ENCODE peak calls at places on chromosome 10, in six cellular contexts. X is frontal cortex; Z is CD8-positive, alpha-beta memory T cell; T is activated CD4-positive, CD25-positive, alpha-beta regulatory T cell; M is left colon; R is activated T-cell treated with anti-CD3 and anti-CD28 coated beads for 1 hour. L is an unnamed sample.

GRCh38 chr10:101050206-101051069 is 11.4 kb upstream of the KAZALD1 start:
- DNase-seq in X (peak; percentile 62), Z (peak; percentile 82), T (peak; percentile 63), M (no peak), R (peak; percentile 78), L (peak; percentile 77)

GRCh38 chr10:131514454-131514853 is 202.9 kb upstream of the TCERG1L start:
- DNase-seq in X (peak; percentile 44), Z (no peak), T (no peak), M (no peak), R (no peak), L (no peak)

GRCh38 chr10:11424456-11425287 is 186.8 kb downstream of the USP6NL start:
- DNase-seq in X (peak; percentile 63), Z (no peak), T (no peak), M (peak; percentile 24), R (no peak), L (no peak)

GRCh38 chr10:49831352-49832040 is 69.4 kb upstream of the OGDHL start:
- DNase-seq in X (no peak), Z (no peak), T (no peak), M (no peak), R (no peak), L (no peak)

GRCh38 chr10:116716381-116716780 is 26.0 kb downstream of the HSPA12A start:
- DNase-seq in X (no peak), Z (no peak), T (no peak), M (no peak), R (no peak), L (no peak)

GRCh38 chr10:106680061-106680460 is 484.4 kb downstream of the SORCS1 start:
- DNase-seq in X (no peak), Z (no peak), T (no peak), M (no peak), R (no peak), L (no peak)

GRCh38 chr10:47449102-47449978 is 34.6 kb downstream of the ANXA8 start:
- DNase-seq in X (no peak), Z (no peak), T (no peak), M (peak; percentile 20), R (no peak), L (peak; percentile 53)

GRCh38 chr10:23643396-23643795 is 204.5 kb downstream of the OTUD1 start:
- DNase-seq in X (no peak), Z (no peak), T (no peak), M (no peak), R (no peak), L (no peak)

GRCh38 chr10:26869528-26869927 is 8.8 kb upstream of the ABI1 start:
- DNase-seq in X (no peak), Z (no peak), T (no peak), M (no peak), R (no peak), L (no peak)

GRCh38 chr10:31757374-31757773 is 171.3 kb downstream of the ARHGAP12 start:
- DNase-seq in X (no peak), Z (peak; percentile 47), T (no peak), M (no peak), R (no peak), L (peak; percentile 34)

GRCh38 chr10:91257310-91257709 is 36.8 kb downstream of the PCGF5 start:
- DNase-seq in X (no peak), Z (no peak), T (no peak), M (no peak), R (no peak), L (no peak)

GRCh38 chr10:114685456-114685855 is 27.4 kb upstream of the ABLIM1 start:
- DNase-seq in X (no peak), Z (no peak), T (no peak), M (no peak), R (no peak), L (no peak)

GRCh38 chr10:77801474-77802238 is 124.9 kb downstream of the DLG5 start:
- DNase-seq in X (peak; percentile 47), Z (no peak), T (no peak), M (peak; percentile 23), R (no peak), L (peak; percentile 91)

GRCh38 chr10:130820880-130821482 is 490.5 kb downstream of the TCERG1L start:
- DNase-seq in X (no peak), Z (no peak), T (no peak), M (no peak), R (no peak), L (no peak)

GRCh38 chr10:3255086-3255485 is 82.5 kb upstream of the PITRM1 start:
- DNase-seq in X (no peak), Z (no peak), T (no peak), M (no peak), R (no peak), L (no peak)

GRCh38 chr10:109737626-109738025 is 185.7 kb downstream of the XPNPEP1 start:
- DNase-seq in X (no peak), Z (no peak), T (no peak), M (no peak), R (no peak), L (no peak)

GRCh38 chr10:73857446-73857845 is 16.9 kb downstream of the CAMK2G start:
- DNase-seq in X (no peak), Z (peak; percentile 52), T (no peak), M (no peak), R (no peak), L (no peak)

GRCh38 chr10:91613411-91614253 is 19.2 kb downstream of the PPP1R3C start:
- DNase-seq in X (no peak), Z (no peak), T (no peak), M (no peak), R (no peak), L (no peak)

GRCh38 chr10:13528138-13528874 is 508 bp downstream of the BEND7 start:
- DNase-seq in X (peak; percentile 61), Z (no peak), T (no peak), M (no peak), R (no peak), L (no peak)

L was measured in natural killer cell treated with Interleukin-12 subunit alpha and Interleukin-12 subunit beta and Interleukin-15 and Interleukin-18, amount 100 ng/mL, for 72 hours.